ENCODE peak calls at places on chromosomes 6 and 20, in four cellular contexts. F is upper lobe of right lung, V is AG04450, H is A549. Z is an unnamed sample.

GRCh38 chr20:51953731-51954340 is 151.5 kb upstream of the SALL4 start:
- DNase-seq in F (no peak), V (no peak), H (no peak), Z (no peak)

GRCh38 chr6:112149719-112150263 is 62.4 kb downstream of the FAM229B start:
- DNase-seq in F (no peak), V (peak; percentile 85), H (no peak), Z (no peak)

GRCh38 chr20:18380908-18381529 is 85.8 kb downstream of the DZANK1 start:
- DNase-seq in F (no peak), V (no peak), H (no peak), Z (no peak)

GRCh38 chr6:56491606-56492328 is 150.9 kb downstream of the DST start:
- DNase-seq in F (no peak), V (no peak), H (no peak), Z (no peak)

GRCh38 chr6:106536357-106536756 is 92.9 kb downstream of the RTN4IP1 start:
- DNase-seq in F (no peak), V (no peak), H (no peak), Z (no peak)

GRCh38 chr6:124888581-124889371 is 73.5 kb upstream of the RNF217 start:
- DNase-seq in F (no peak), V (no peak), H (no peak), Z (no peak)

GRCh38 chr6:31888281-31889258 is 8.9 kb downstream of the EHMT2 start:
- DNase-seq in F (peak; percentile 73), V (no peak), H (no peak), Z (no peak)

GRCh38 chr6:83436674-83437073 is 5.8 kb upstream of the ME1 start:
- DNase-seq in F (no peak), V (no peak), H (no peak), Z (no peak)

GRCh38 chr6:98927534-98927933 is 20.2 kb downstream of the FBXL4 start:
- DNase-seq in F (no peak), V (no peak), H (no peak), Z (no peak)

GRCh38 chr20:20664795-20665194 is 47.6 kb downstream of the RALGAPA2 start:
- DNase-seq in F (no peak), V (no peak), H (peak; percentile 8), Z (no peak)

GRCh38 chr20:25407311-25408169 is at the start of gene GINS1:
- DNase-seq in F (peak; percentile 92), V (peak; percentile 74), H (peak; percentile 98), Z (peak; percentile 71)

GRCh38 chr6:119145111-119145510 is 66.6 kb upstream of the FAM184A start:
- DNase-seq in F (no peak), V (no peak), H (no peak), Z (no peak)

GRCh38 chr6:82568290-82568993 is 204.8 kb downstream of the TPBG start:
- DNase-seq in F (no peak), V (no peak), H (no peak), Z (no peak)

GRCh38 chr20:50545123-50545522 is 34.9 kb downstream of the PTPN1 start:
- DNase-seq in F (no peak), V (no peak), H (no peak), Z (no peak)

GRCh38 chr6:36101691-36102090 is 28.6 kb upstream of the MAPK13 start:
- DNase-seq in F (no peak), V (no peak), H (no peak), Z (no peak)

GRCh38 chr6:134555672-134556071 is 237.8 kb upstream of the SGK1 start:
- DNase-seq in F (no peak), V (no peak), H (no peak), Z (no peak)

GRCh38 chr6:135236319-135236718 is 55.2 kb downstream of the MYB start:
- DNase-seq in F (no peak), V (no peak), H (no peak), Z (no peak)

GRCh38 chr20:43832961-43833360 is 81.7 kb upstream of the TOX2 start:
- DNase-seq in F (no peak), V (no peak), H (no peak), Z (no peak)
- H3K27ac ChIP-seq in F (no peak overlapping the region), V (no peak overlapping the region), H (no peak overlapping the region), Z (no peak overlapping the region)

GRCh38 chr6:141395443-141396008 is 737.2 kb upstream of the GJE1 start:
- DNase-seq in F (no peak), V (no peak), H (no peak), Z (peak; percentile 48)

GRCh38 chr6:141393405-141394124 is 739.2 kb upstream of the GJE1 start:
- DNase-seq in F (no peak), V (no peak), H (no peak), Z (no peak)

GRCh38 chr6:141394125-141394536 is 738.6 kb upstream of the GJE1 start:
- DNase-seq in F (no peak), V (no peak), H (no peak), Z (no peak)

GRCh38 chr6:141398954-141399353 is 733.8 kb upstream of the GJE1 start:
- DNase-seq in F (no peak), V (no peak), H (no peak), Z (no peak)

GRCh38 chr6:141394565-141395051 is 738.1 kb upstream of the GJE1 start:
- DNase-seq in F (no peak), V (no peak), H (no peak), Z (no peak)
- H3K27ac ChIP-seq in F (no peak overlapping the region), V (no peak overlapping the region), H (no peak overlapping the region), Z (no peak overlapping the region)

GRCh38 chr6:75272145-75272840 is 12.3 kb downstream of the TMEM30A start:
- DNase-seq in F (no peak), V (no peak), H (no peak), Z (no peak)
- H3K27ac ChIP-seq in F (peak overlapping the region; percentile 78), V (peak overlapping the region; percentile 61), H (peak overlapping the region; percentile 76), Z (peak overlapping the region; percentile 34)

GRCh38 chr6:138815221-138815620 is 19.3 kb downstream of the ECT2L start:
- DNase-seq in F (no peak), V (no peak), H (no peak), Z (no peak)

GRCh38 chr6:138817799-138818198 is 21.9 kb downstream of the ECT2L start:
- DNase-seq in F (peak; percentile 76), V (peak; percentile 4), H (no peak), Z (no peak)

GRCh38 chr6:138815797-138816528 is 20.1 kb downstream of the ECT2L start:
- DNase-seq in F (no peak), V (peak; percentile 33), H (peak; percentile 33), Z (no peak)

GRCh38 chr6:138821519-138821918 is 25.6 kb downstream of the ECT2L start:
- DNase-seq in F (no peak), V (no peak), H (no peak), Z (no peak)

GRCh38 chr6:138818496-138819194 is 22.8 kb downstream of the ECT2L start:
- DNase-seq in F (no peak), V (no peak), H (no peak), Z (no peak)
- H3K27ac ChIP-seq in F (peak overlapping the region; percentile 62), V (no peak overlapping the region), H (no peak overlapping the region), Z (peak overlapping the region; percentile 79)

GRCh38 chr6:170554888-170555137 is 644 bp downstream of the TBP start:
- DNase-seq in F (no peak), V (no peak), H (no peak), Z (no peak)
- H3K27ac ChIP-seq in F (peak overlapping the region; percentile 94), V (no peak overlapping the region), H (peak overlapping the region; percentile 93), Z (peak overlapping the region; percentile 95)

DNA sequence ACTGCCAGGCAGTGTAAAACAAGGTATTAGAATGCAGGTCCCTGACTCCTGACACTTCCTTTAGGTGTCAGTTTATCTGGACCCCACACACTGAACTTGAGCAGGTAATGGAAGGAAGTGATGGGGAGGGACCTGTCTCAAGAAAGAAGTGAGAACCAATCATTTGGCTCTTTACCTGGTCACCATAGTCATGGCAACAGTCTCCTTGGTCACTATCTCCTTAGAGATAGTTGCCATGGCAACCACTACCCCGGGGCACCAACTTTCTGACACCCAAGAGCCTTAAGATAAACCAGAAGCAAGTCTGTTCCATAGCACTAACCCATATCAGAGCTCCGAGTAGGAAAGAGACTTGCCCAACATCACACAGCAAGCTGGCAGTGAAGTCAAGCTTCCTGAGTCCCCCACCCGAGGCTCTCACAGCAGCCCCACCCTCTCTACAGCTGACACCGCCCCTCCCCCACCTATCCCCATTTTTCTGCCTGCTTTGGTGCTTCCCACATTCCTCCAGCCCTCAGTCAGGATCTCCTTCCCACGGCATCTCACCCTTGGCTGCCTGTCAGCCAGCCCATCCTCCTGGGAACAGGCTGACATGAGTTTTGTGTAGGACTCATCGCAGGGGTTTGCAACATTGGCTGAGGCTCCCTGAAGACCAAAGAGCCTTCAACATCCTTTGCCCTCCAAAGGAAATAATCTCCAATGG is 16.3 kb upstream of the HM13 start:
- DNase-seq in F (no peak), V (no peak), H (no peak), Z (no peak)
- H3K27ac ChIP-seq in F (peak overlapping the region; percentile 9), V (no peak overlapping the region), H (no peak overlapping the region), Z (peak overlapping the region; percentile 53)

GRCh38 chr20:46117704-46118467 is at the start of gene CD40:
- DNase-seq in F (peak; percentile 95), V (no peak), H (peak; percentile 89), Z (peak; percentile 93)
- H3K27ac ChIP-seq in F (peak within 1 kb of the TSS; percentile 91), V (no peak within 1 kb of the TSS), H (peak within 1 kb of the TSS; percentile 73), Z (peak within 1 kb of the TSS; percentile 87)

Z was measured in upper lobe of left lung.